ENCODE peak calls at places on chromosomes 12 and 14, in nine cellular contexts. F, D, O, V, T, I, X, B and H are unnamed samples.

GRCh38 chr12:116876151-116876869 is 4.9 kb downstream of the HRK start:
- DNase-seq in F (no peak), D (no peak), O (no peak), V (no peak), T (no peak), I (no peak), X (no peak), B (no peak), H (no peak)

GRCh38 chr12:57133013-57133569 is 4.8 kb downstream of the LRP1 start:
- DNase-seq in F (no peak), D (no peak), O (no peak), V (no peak), T (no peak), I (no peak), X (no peak), B (peak), H (no peak)

GRCh38 chr12:104091136-104091535 is 26.8 kb downstream of the HCFC2 start:
- DNase-seq in F (no peak), D (no peak), O (no peak), V (no peak), T (no peak), I (no peak), X (no peak), B (no peak), H (no peak)

GRCh38 chr12:38053655-38054464 is 262.7 kb upstream of the ALG10B start:
- DNase-seq in F (no peak), D (no peak), O (no peak), V (peak), T (no peak), I (no peak), X (no peak), B (no peak), H (no peak)

GRCh38 chr12:95215925-95216324 is 1.3 kb downstream of the FGD6 start:
- DNase-seq in F (no peak), D (no peak), O (no peak), V (peak), T (no peak), I (no peak), X (no peak), B (peak), H (no peak)

GRCh38 chr12:114955414-114956014 is 271.5 kb upstream of the TBX3 start:
- DNase-seq in F (no peak), D (no peak), O (no peak), V (peak), T (no peak), I (no peak), X (no peak), B (peak), H (no peak)

GRCh38 chr12:80441921-80442320 is 2.1 kb upstream of the PTPRQ start:
- DNase-seq in F (no peak), D (no peak), O (no peak), V (peak), T (no peak), I (no peak), X (no peak), B (peak), H (no peak)

GRCh38 chr12:57637364-57637763 is 4.4 kb upstream of the B4GALNT1 start:
- DNase-seq in F (no peak), D (no peak), O (no peak), V (no peak), T (no peak), I (no peak), X (no peak), B (no peak), H (no peak)

GRCh38 chr12:45518516-45519235 is 210.8 kb upstream of the ARID2 start:
- DNase-seq in F (peak), D (no peak), O (no peak), V (no peak), T (no peak), I (no peak), X (peak), B (no peak), H (no peak)

GRCh38 chr12:108907861-108908302 is 28.0 kb downstream of the DAO start:
- DNase-seq in F (no peak), D (no peak), O (no peak), V (peak), T (no peak), I (no peak), X (no peak), B (peak), H (no peak)

GRCh38 chr12:53743277-53744129 is 8.3 kb downstream of the CISTR start:
- DNase-seq in F (peak), D (peak), O (no peak), V (peak), T (peak), I (no peak), X (peak), B (no peak), H (peak)

GRCh38 chr14:23831591-23831990 is 122.0 kb upstream of the DHRS4 start:
- DNase-seq in F (no peak), D (no peak), O (no peak), V (no peak), T (no peak), I (no peak), X (peak), B (no peak), H (no peak)

GRCh38 chr14:68580096-68580640 is 212.7 kb downstream of the ZFP36L1 start:
- DNase-seq in F (no peak), D (no peak), O (no peak), V (no peak), T (no peak), I (no peak), X (no peak), B (no peak), H (no peak)

GRCh38 chr12:132410849-132411248 is 79.1 kb upstream of the FBRSL1 start:
- DNase-seq in F (no peak), D (no peak), O (no peak), V (no peak), T (no peak), I (no peak), X (no peak), B (no peak), H (no peak)

GRCh38 chr12:132210223-132211055 is 66.2 kb downstream of the NOC4L start:
- DNase-seq in F (no peak), D (no peak), O (no peak), V (peak), T (no peak), I (no peak), X (no peak), B (no peak), H (no peak)

GRCh38 chr12:110689601-110690430 is 901 bp upstream of the HVCN1 start:
- DNase-seq in F (peak), D (no peak), O (no peak), V (no peak), T (no peak), I (no peak), X (peak), B (no peak), H (no peak)

GRCh38 chr12:100687686-100688085 is 106.9 kb upstream of the ANO4 start:
- DNase-seq in F (no peak), D (no peak), O (no peak), V (no peak), T (no peak), I (no peak), X (no peak), B (no peak), H (no peak)

GRCh38 chr14:91380610-91381371 is 36.8 kb downstream of the CCDC88C start:
- DNase-seq in F (no peak), D (no peak), O (no peak), V (no peak), T (peak), I (no peak), X (no peak), B (peak), H (no peak)

GRCh38 chr12:63151061-63151897 is at the start of gene AVPR1A:
- DNase-seq in F (no peak), D (no peak), O (no peak), V (no peak), T (peak), I (peak), X (no peak), B (no peak), H (no peak)

GRCh38 chr12:71755146-71755892 is 656 bp downstream of the RAB21 start:
- DNase-seq in F (peak), D (peak), O (peak), V (peak), T (no peak), I (no peak), X (peak), B (peak), H (peak)

GRCh38 chr14:90132821-90133570 is 71.2 kb downstream of the KCNK13 start:
- DNase-seq in F (no peak), D (no peak), O (no peak), V (no peak), T (no peak), I (no peak), X (no peak), B (peak), H (no peak)

GRCh38 chr12:24798335-24798734 is 150.6 kb downstream of the BCAT1 start:
- DNase-seq in F (no peak), D (no peak), O (no peak), V (no peak), T (no peak), I (no peak), X (no peak), B (no peak), H (no peak)

GRCh38 chr14:74571901-74572828 is 39.9 kb downstream of the LTBP2 start:
- DNase-seq in F (peak), D (no peak), O (no peak), V (peak), T (no peak), I (no peak), X (no peak), B (peak), H (no peak)

GRCh38 chr14:75861161-75861621 is 120.6 kb downstream of the TGFB3 start:
- DNase-seq in F (no peak), D (no peak), O (no peak), V (peak), T (no peak), I (no peak), X (no peak), B (peak), H (no peak)

GRCh38 chr12:108854453-108855283 is 2.7 kb downstream of the SSH1 start:
- DNase-seq in F (no peak), D (no peak), O (no peak), V (peak), T (no peak), I (no peak), X (no peak), B (peak), H (no peak)

GRCh38 chr12:104827587-104827986 is 130.5 kb downstream of the SLC41A2 start:
- DNase-seq in F (peak), D (no peak), O (no peak), V (peak), T (no peak), I (peak), X (no peak), B (no peak), H (no peak)

GRCh38 chr14:38197001-38197760 is 10.5 kb upstream of the SSTR1 start:
- DNase-seq in F (no peak), D (no peak), O (no peak), V (peak), T (no peak), I (no peak), X (no peak), B (no peak), H (no peak)

GRCh38 chr14:62436256-62436655 is 609.0 kb downstream of the KCNH5 start:
- DNase-seq in F (no peak), D (no peak), O (no peak), V (peak), T (no peak), I (no peak), X (no peak), B (no peak), H (no peak)

GRCh38 chr12:108603743-108604142 is 5.9 kb upstream of the TMEM119 start:
- DNase-seq in F (no peak), D (no peak), O (no peak), V (no peak), T (no peak), I (no peak), X (no peak), B (no peak), H (no peak)

GRCh38 chr12:51971679-51972423 is 20.4 kb downstream of the ACVR1B start:
- DNase-seq in F (no peak), D (no peak), O (no peak), V (no peak), T (no peak), I (no peak), X (no peak), B (no peak), H (no peak)

GRCh38 chr12:50603817-50604639 is 99.2 kb downstream of the DIP2B start:
- DNase-seq in F (no peak), D (no peak), O (no peak), V (no peak), T (no peak), I (no peak), X (no peak), B (peak), H (no peak)

GRCh38 chr12:92199846-92200576 is 54.4 kb upstream of the BTG1 start:
- DNase-seq in F (no peak), D (no peak), O (no peak), V (no peak), T (no peak), I (no peak), X (no peak), B (no peak), H (no peak)